ENCODE peak calls at places on chromosome 9, in five cellular contexts. U is PC-3, Z is neural progenitor cell, T is H9, P is breast epithelium. I is an unnamed sample. For H3K4me1, the result is how much of the 10 kb centered on the place peaks cover.

GRCh38 chr9:96524045-96524444 is 74.1 kb downstream of the HABP4 start:
- DNase-seq in U (no peak), Z (no peak), T (no peak), P (no peak), I (no peak)

GRCh38 chr9:14027114-14027812 is 286.7 kb downstream of the NFIB start:
- DNase-seq in U (peak), Z (no peak), T (no peak), P (peak), I (peak)

GRCh38 chr9:93592389-93593021 is 16.1 kb downstream of the PHF2 start:
- DNase-seq in U (no peak), Z (no peak), T (peak), P (no peak), I (no peak)

GRCh38 chr9:114282926-114283325 is 40.0 kb upstream of the ORM1 start:
- DNase-seq in U (no peak), Z (no peak), T (peak), P (no peak), I (no peak)

GRCh38 chr9:37104183-37104889 is 16.0 kb upstream of the ZCCHC7 start:
- DNase-seq in U (peak), Z (no peak), T (no peak), P (no peak), I (peak)

GRCh38 chr9:91571036-91571435 is 147.4 kb upstream of the NFIL3 start:
- DNase-seq in U (no peak), Z (no peak), T (no peak), P (no peak), I (no peak)

GRCh38 chr9:614421-614820 is 227.1 kb upstream of the DMRT1 start:
- DNase-seq in U (no peak), Z (no peak), T (no peak), P (no peak), I (peak)

GRCh38 chr9:36873247-36873875 is 160.7 kb downstream of the PAX5 start:
- DNase-seq in U (peak), Z (peak), T (peak), P (peak), I (peak)

GRCh38 chr9:96072930-96073329 is 197.4 kb downstream of the ERCC6L2 start:
- DNase-seq in U (no peak), Z (no peak), T (no peak), P (no peak), I (no peak)

GRCh38 chr9:124280176-124280691 is 22.5 kb downstream of the NEK6 start:
- DNase-seq in U (peak), Z (no peak), T (no peak), P (no peak), I (no peak)

GRCh38 chr9:133133680-133134418 is 12.8 kb upstream of the RALGDS start:
- DNase-seq in U (peak), Z (peak), T (peak), P (peak), I (peak)

GRCh38 chr9:34796924-34797323 is 87.0 kb upstream of the CCL21 start:
- DNase-seq in U (no peak), Z (peak), T (peak), P (no peak), I (no peak)

GRCh38 chr9:93601666-93602065 is 25.3 kb downstream of the PHF2 start:
- DNase-seq in U (no peak), Z (no peak), T (no peak), P (no peak), I (no peak)

GRCh38 chr9:137534256-137535119 is 15.7 kb downstream of the PNPLA7 start:
- DNase-seq in U (peak), Z (peak), T (peak), P (no peak), I (no peak)

GRCh38 chr9:92726971-92727715 is 37.5 kb downstream of the BICD2 start:
- DNase-seq in U (no peak), Z (peak), T (no peak), P (peak), I (peak)

GRCh38 chr9:68567565-68567964 is 26.9 kb upstream of the TMEM252 start:
- DNase-seq in U (no peak), Z (no peak), T (no peak), P (no peak), I (no peak)

GRCh38 chr9:108163321-108164005 is 673.9 kb upstream of the KLF4 start:
- DNase-seq in U (peak), Z (peak), T (no peak), P (no peak), I (no peak)

GRCh38 chr9:36932198-36932597 is 101.9 kb downstream of the PAX5 start:
- DNase-seq in U (no peak), Z (no peak), T (no peak), P (no peak), I (no peak)

GRCh38 chr9:72478993-72479392 is 42.4 kb upstream of the TMC1 start:
- DNase-seq in U (no peak), Z (no peak), T (no peak), P (no peak), I (no peak)

GRCh38 chr9:6996061-6996854 is 238.5 kb downstream of the KDM4C start:
- DNase-seq in U (no peak), Z (no peak), T (no peak), P (no peak), I (no peak)

GRCh38 chr9:128416432-128417019 is 4.1 kb upstream of the CERCAM start:
- DNase-seq in U (no peak), Z (no peak), T (no peak), P (no peak), I (no peak)

GRCh38 chr9:129336601-129337286 is 158.7 kb upstream of the IER5L start:
- DNase-seq in U (no peak), Z (peak), T (peak), P (no peak), I (no peak)

GRCh38 chr9:110650991-110651411 is 17.6 kb upstream of the MUSK start:
- DNase-seq in U (peak), Z (no peak), T (no peak), P (no peak), I (no peak)

GRCh38 chr9:7186175-7186574 is 428.4 kb downstream of the KDM4C start:
- DNase-seq in U (peak), Z (peak), T (peak), P (no peak), I (no peak)

GRCh38 chr9:109450346-109450745 is 47.8 kb downstream of the PTPN3 start:
- DNase-seq in U (no peak), Z (no peak), T (no peak), P (no peak), I (no peak)

GRCh38 chr9:23557691-23558090 is 268.3 kb downstream of the ELAVL2 start:
- DNase-seq in U (no peak), Z (no peak), T (no peak), P (no peak), I (no peak)

GRCh38 chr9:130521715-130522114 is 57.7 kb upstream of the FUBP3 start:
- DNase-seq in U (no peak), Z (no peak), T (no peak), P (no peak), I (no peak)

GRCh38 chr9:26723486-26723885 is 169.1 kb downstream of the CAAP1 start:
- DNase-seq in U (peak), Z (peak), T (peak), P (no peak), I (peak)

GRCh38 chr9:127767909-127768331 is 10.5 kb downstream of the SH2D3C start:
- DNase-seq in U (no peak), Z (no peak), T (no peak), P (no peak), I (no peak)

GRCh38 chr9:98272083-98272482 is 16.6 kb upstream of the TBC1D2 start:
- DNase-seq in U (no peak), Z (no peak), T (no peak), P (no peak), I (no peak)
- H3K4me1 ChIP-seq in U (under half), Z (under half), T (under half), P (under half), I (under half)

GRCh38 chr9:33229359-33230120 is 10.4 kb upstream of the SPINK4 start:
- DNase-seq in U (peak), Z (no peak), T (peak), P (peak), I (no peak)
- TF ChIP-seq CTCF in U (peak), Z (no peak), T (peak), P (no peak), I (no peak)

DNA sequence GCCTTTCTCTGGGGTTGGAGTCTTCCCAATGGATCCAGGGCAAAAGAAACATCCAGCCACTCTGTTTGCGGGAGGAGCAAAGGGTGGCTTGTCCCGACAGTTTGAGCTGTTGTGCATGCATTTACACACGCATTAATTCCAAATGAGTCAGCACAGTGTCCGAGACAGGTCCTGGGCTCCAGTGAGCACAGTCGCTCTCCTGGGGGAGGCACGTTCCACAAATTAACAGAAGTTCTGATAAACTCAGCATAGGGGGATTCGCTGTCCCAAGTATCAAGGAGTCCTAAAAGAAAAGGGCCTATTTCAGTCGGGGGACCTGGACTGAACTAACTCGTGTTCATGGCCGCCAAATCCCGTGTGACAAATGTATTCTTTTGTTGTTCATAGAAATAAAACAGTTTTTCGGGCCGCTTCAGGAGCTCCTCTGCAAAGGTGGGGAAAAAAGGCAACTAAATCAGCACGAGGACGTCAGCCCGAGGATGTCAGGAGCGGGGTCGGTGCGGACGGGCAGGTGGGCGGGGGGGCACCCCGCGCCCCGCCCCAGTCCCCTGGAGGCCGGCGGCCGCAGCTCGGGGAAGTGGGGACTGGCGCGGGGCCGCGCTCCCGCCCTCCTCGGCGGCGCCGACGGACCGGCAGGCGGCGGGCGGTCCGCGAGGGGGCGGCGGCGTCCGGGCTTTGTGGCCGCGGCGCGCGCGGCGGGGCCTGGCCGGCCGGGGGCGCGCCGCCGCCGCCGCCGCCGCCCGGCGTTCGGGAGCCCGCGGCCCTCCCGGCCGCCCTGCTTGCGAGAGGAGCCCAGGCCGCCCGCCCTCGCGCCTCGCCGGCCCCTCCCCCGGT is at the start of gene MSANTD3:
- DNase-seq in U (peak), Z (peak), T (peak), P (peak), I (peak)
- H3K4me1 ChIP-seq in U (under half), Z (under half), T (under half), P (under half), I (under half)

GRCh38 chr9:69674112-69674511 is 1.9 kb upstream of the APBA1 start:
- DNase-seq in U (peak), Z (peak), T (peak), P (no peak), I (no peak)
- TF ChIP-seq CTCF in U (peak), Z (peak), T (peak), P (no peak), I (no peak)

DNA sequence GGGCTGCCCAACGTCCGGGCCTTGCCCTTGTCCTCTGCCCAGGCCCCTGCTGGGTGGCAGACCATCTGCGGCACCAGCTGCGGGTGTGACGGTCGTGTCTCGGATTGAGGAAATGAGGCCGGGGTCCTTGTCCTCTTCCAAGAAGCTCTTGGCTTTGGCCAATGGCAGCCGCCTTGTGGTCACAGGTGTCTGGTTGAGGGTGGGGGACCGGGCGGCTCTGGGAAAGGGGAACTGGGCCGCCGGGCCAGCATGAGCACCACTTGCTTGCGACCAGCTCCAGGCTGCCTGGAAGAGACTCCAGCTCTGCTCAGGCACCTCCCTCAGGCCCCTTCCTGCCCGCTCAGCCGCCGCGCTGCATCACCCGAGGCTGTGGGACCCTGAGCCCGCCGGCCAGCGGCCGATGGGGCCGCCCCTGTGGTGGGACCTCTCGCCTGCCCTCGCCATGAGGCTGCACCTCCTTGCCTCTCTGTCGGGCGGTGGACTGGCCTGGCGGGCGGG is 59.7 kb downstream of the RXRA start:
- DNase-seq in U (no peak), Z (no peak), T (no peak), P (no peak), I (no peak)
- H3K4me1 ChIP-seq in U (under half), Z (under half), T (under half), P (under half), I (under half)

DNA sequence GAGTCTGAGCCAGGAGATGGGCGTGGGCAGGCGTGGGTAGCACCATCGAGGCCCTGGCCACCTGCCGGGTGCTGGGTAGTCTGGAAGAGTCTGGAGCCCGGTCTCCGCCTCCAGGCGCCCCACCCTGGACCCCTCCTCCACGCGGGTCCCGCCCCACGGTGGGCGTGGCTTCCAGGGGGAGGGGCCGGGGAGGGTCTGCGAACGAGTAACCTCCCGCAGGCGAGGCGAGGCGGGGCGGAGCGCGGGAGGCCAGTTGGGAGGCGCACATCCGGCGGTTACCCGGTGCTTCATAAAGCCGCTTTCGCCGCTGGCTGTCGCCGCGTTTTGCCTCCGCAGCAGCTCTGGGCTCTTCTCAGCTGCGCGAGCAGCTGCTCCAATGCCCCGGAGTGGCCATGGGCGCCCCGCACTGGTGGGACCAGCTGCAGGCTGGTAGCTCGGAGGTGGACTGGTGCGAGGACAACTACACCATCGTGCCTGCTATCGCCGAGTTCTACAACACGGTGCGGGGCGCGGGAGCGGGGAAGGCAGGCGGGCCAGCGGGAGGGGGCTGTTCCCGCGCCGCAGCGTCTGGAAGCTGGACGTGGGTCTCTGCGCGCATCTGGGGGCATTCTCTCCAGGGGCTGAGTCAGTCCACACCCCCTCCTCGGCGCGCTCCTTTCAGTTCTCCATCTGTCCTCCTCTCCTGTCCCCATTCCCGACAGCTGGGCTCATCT is at the start of gene ACER2:
- DNase-seq in U (peak), Z (peak), T (peak), P (peak), I (peak)
- TF ChIP-seq CTCF in U (no peak), Z (peak), T (peak), P (no peak), I (no peak)

GRCh38 chr9:78898239-78898638 is 601.3 kb downstream of the PSAT1 start:
- DNase-seq in U (no peak), Z (no peak), T (no peak), P (no peak), I (no peak)

GRCh38 chr9:78900500-78900899 is 603.6 kb downstream of the PSAT1 start:
- DNase-seq in U (peak), Z (no peak), T (no peak), P (no peak), I (no peak)

GRCh38 chr9:78902051-78902450 is 605.1 kb downstream of the PSAT1 start:
- DNase-seq in U (no peak), Z (no peak), T (no peak), P (no peak), I (no peak)

GRCh38 chr9:78903581-78903980 is 606.7 kb downstream of the PSAT1 start:
- DNase-seq in U (no peak), Z (no peak), T (no peak), P (no peak), I (no peak)

GRCh38 chr9:78899006-78899405 is 602.1 kb downstream of the PSAT1 start:
- DNase-seq in U (no peak), Z (no peak), T (no peak), P (no peak), I (no peak)
- H3K4me1 ChIP-seq in U (under half), Z (under half), T (under half), P (under half), I (under half)